ENCODE peak calls at places on chromosome 14, in six cellular contexts. One of them, this sample, is unnamed.

GRCh38 chr14:75568791-75569190 is 9.6 kb upstream of the FLVCR2 start:
- DNase-seq in GM12878: no peak
- DNase-seq in A549: no peak
- DNase-seq in HepG2: no peak
- DNase-seq in K562: no peak
- DNase-seq in endothelial cell of umbilical vein: no peak
- DNase-seq in this sample: no peak

GRCh38 chr14:103849151-103850013 is 2.0 kb upstream of the PPP1R13B start:
- DNase-seq in GM12878: no peak
- DNase-seq in A549: no peak
- DNase-seq in HepG2: peak; percentile 51
- DNase-seq in K562: no peak
- DNase-seq in endothelial cell of umbilical vein: no peak
- DNase-seq in this sample: no peak

GRCh38 chr14:53786045-53786444 is 170.6 kb downstream of the BMP4 start:
- DNase-seq in GM12878: no peak
- DNase-seq in A549: no peak
- DNase-seq in HepG2: no peak
- DNase-seq in K562: no peak
- DNase-seq in endothelial cell of umbilical vein: peak; percentile 34
- DNase-seq in this sample: no peak

GRCh38 chr14:22995889-22996611 is 13.7 kb upstream of the AJUBA start:
- DNase-seq in GM12878: no peak
- DNase-seq in A549: no peak
- DNase-seq in HepG2: no peak
- DNase-seq in K562: no peak
- DNase-seq in endothelial cell of umbilical vein: no peak
- DNase-seq in this sample: no peak

GRCh38 chr14:60214003-60214402 is 35.0 kb upstream of the PPM1A start:
- DNase-seq in GM12878: no peak
- DNase-seq in A549: no peak
- DNase-seq in HepG2: no peak
- DNase-seq in K562: no peak
- DNase-seq in endothelial cell of umbilical vein: no peak
- DNase-seq in this sample: no peak

GRCh38 chr14:98999345-98999744 is 272.7 kb downstream of the BCL11B start:
- DNase-seq in GM12878: no peak
- DNase-seq in A549: no peak
- DNase-seq in HepG2: no peak
- DNase-seq in K562: no peak
- DNase-seq in endothelial cell of umbilical vein: no peak
- DNase-seq in this sample: no peak

GRCh38 chr14:92637228-92637627 is 111.2 kb downstream of the LGMN start:
- DNase-seq in GM12878: no peak
- DNase-seq in A549: no peak
- DNase-seq in HepG2: no peak
- DNase-seq in K562: no peak
- DNase-seq in endothelial cell of umbilical vein: no peak
- DNase-seq in this sample: no peak

GRCh38 chr14:81591266-81591665 is 57.6 kb upstream of the SEL1L start:
- DNase-seq in GM12878: no peak
- DNase-seq in A549: no peak
- DNase-seq in HepG2: no peak
- DNase-seq in K562: no peak
- DNase-seq in endothelial cell of umbilical vein: no peak
- DNase-seq in this sample: no peak

GRCh38 chr14:51529731-51530130 is 122.0 kb upstream of the FRMD6 start:
- DNase-seq in GM12878: no peak
- DNase-seq in A549: no peak
- DNase-seq in HepG2: no peak
- DNase-seq in K562: no peak
- DNase-seq in endothelial cell of umbilical vein: no peak
- DNase-seq in this sample: no peak

GRCh38 chr14:65156568-65157366 is 54.5 kb upstream of the MAX start:
- DNase-seq in GM12878: peak; percentile 45
- DNase-seq in A549: no peak
- DNase-seq in HepG2: no peak
- DNase-seq in K562: no peak
- DNase-seq in endothelial cell of umbilical vein: no peak
- DNase-seq in this sample: peak; percentile 77

GRCh38 chr14:65412881-65413738 is 580 bp downstream of the FUT8 start:
- DNase-seq in GM12878: no peak
- DNase-seq in A549: peak; percentile 77
- DNase-seq in HepG2: peak; percentile 17
- DNase-seq in K562: peak; percentile 6
- DNase-seq in endothelial cell of umbilical vein: peak; percentile 65
- DNase-seq in this sample: peak; percentile 83

GRCh38 chr14:26925876-26926584 is 328.2 kb upstream of the NOVA1 start:
- DNase-seq in GM12878: no peak
- DNase-seq in A549: no peak
- DNase-seq in HepG2: no peak
- DNase-seq in K562: no peak
- DNase-seq in endothelial cell of umbilical vein: no peak
- DNase-seq in this sample: no peak

GRCh38 chr14:103542545-103543088 is 13.6 kb downstream of the TRMT61A start:
- DNase-seq in GM12878: no peak
- DNase-seq in A549: no peak
- DNase-seq in HepG2: no peak
- DNase-seq in K562: no peak
- DNase-seq in endothelial cell of umbilical vein: no peak
- DNase-seq in this sample: no peak

GRCh38 chr14:55448146-55448614 is 7.8 kb upstream of the TBPL2 start:
- DNase-seq in GM12878: no peak
- DNase-seq in A549: peak; percentile 87
- DNase-seq in HepG2: no peak
- DNase-seq in K562: no peak
- DNase-seq in endothelial cell of umbilical vein: peak; percentile 96
- DNase-seq in this sample: peak; percentile 55

GRCh38 chr14:53306267-53306721 is 153.2 kb upstream of the DDHD1 start:
- DNase-seq in GM12878: no peak
- DNase-seq in A549: peak; percentile 47
- DNase-seq in HepG2: peak; percentile 19
- DNase-seq in K562: peak; percentile 28
- DNase-seq in endothelial cell of umbilical vein: peak; percentile 56
- DNase-seq in this sample: peak; percentile 52

GRCh38 chr14:96062506-96062905 is 23.3 kb downstream of the C14orf132 start:
- DNase-seq in GM12878: no peak
- DNase-seq in A549: no peak
- DNase-seq in HepG2: no peak
- DNase-seq in K562: no peak
- DNase-seq in endothelial cell of umbilical vein: no peak
- DNase-seq in this sample: no peak

GRCh38 chr14:66432334-66432733 is 53.8 kb upstream of the CCDC196 start:
- DNase-seq in GM12878: no peak
- DNase-seq in A549: no peak
- DNase-seq in HepG2: no peak
- DNase-seq in K562: no peak
- DNase-seq in endothelial cell of umbilical vein: no peak
- DNase-seq in this sample: no peak

GRCh38 chr14:32679927-32680612 is 258.6 kb upstream of the NPAS3 start:
- DNase-seq in GM12878: no peak
- DNase-seq in A549: no peak
- DNase-seq in HepG2: no peak
- DNase-seq in K562: no peak
- DNase-seq in endothelial cell of umbilical vein: no peak
- DNase-seq in this sample: no peak

GRCh38 chr14:85531594-85532391 is 1.8 kb downstream of the FLRT2 start:
- DNase-seq in GM12878: no peak
- DNase-seq in A549: peak; percentile 79
- DNase-seq in HepG2: no peak
- DNase-seq in K562: no peak
- DNase-seq in endothelial cell of umbilical vein: peak; percentile 92
- DNase-seq in this sample: no peak

GRCh38 chr14:63727736-63728728 is at the start of gene SGPP1:
- DNase-seq in GM12878: no peak
- DNase-seq in A549: peak; percentile 85
- DNase-seq in HepG2: peak; percentile 65
- DNase-seq in K562: peak; percentile 88
- DNase-seq in endothelial cell of umbilical vein: peak; percentile 71
- DNase-seq in this sample: peak; percentile 38

DNA sequence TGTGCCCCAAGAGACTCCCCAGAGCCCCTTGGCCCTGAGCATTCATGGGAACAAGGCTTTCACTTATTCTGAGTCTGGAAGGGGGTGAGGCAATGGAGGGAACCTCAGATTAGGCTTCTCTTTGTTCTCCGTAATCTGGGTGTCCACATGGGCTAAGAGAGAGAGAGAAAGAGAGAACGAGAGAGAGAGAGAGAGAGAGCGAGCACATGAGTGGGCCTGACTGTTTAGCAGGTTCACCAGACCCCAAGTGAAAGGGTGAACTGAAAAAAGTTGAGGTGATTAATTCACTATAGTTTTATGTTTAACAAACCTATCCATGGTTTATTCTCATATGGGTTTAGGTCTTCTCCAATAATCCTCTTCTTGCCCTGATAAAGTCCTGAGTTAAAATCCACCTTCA is 183.4 kb upstream of the VASH1 start:
- DNase-seq in GM12878: no peak
- DNase-seq in A549: no peak
- DNase-seq in HepG2: no peak
- DNase-seq in K562: no peak
- DNase-seq in endothelial cell of umbilical vein: no peak
- DNase-seq in this sample: no peak
- TF ChIP-seq MAX in GM12878: no peak
- TF ChIP-seq MAX in A549: no peak
- TF ChIP-seq MAX in HepG2: no peak
- TF ChIP-seq MAX in K562: no peak
- TF ChIP-seq MAX in endothelial cell of umbilical vein: no peak
- TF ChIP-seq MAX in this sample: no peak

DNA sequence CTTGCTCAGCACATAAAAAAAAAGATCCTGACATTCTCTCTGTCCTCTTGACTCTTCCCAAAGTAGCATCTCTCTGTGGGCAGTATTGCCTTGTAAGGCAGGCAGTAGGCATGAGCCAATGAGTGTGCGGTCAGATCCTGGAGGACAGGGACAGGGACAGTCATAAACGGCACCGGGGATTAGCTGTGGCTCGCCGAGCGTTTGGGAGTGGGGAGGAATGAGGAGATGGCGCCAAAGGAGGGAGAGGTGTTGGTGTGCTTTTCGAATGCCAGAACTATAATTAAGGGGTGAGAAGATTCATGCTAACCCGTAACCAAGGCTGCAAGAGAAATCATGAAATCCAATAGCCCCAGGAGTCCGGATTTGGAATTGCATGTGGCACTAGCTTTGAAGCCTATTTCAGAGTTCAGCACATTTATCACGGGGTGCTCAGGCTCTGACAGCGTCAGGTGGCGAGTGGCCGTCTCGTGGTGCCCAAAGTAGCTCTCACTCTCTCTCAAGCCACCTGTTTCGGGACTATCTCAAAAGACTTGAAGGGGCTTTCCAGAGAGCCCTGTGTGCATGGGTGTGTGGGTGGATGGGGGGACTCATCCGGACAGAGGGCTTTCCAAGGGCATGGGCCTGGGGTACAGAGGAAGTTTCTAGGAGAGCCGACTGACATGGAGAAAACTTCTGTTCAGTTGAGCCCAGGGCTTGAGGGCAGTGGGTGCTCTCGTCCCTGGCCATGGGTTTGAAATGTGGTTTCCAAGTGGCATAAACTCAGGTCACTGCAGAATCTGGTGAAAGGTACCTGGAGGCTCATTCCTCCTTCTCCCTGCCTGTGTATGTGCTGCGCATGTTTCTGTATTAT is 47.6 kb upstream of the MEG3 start:
- DNase-seq in GM12878: no peak
- DNase-seq in A549: no peak
- DNase-seq in HepG2: no peak
- DNase-seq in K562: no peak
- DNase-seq in endothelial cell of umbilical vein: no peak
- DNase-seq in this sample: no peak
- TF ChIP-seq CTCF in GM12878: no peak
- TF ChIP-seq CTCF in A549: no peak
- TF ChIP-seq CTCF in HepG2: no peak
- TF ChIP-seq CTCF in K562: no peak
- TF ChIP-seq CTCF in endothelial cell of umbilical vein: no peak
- TF ChIP-seq CTCF in this sample: no peak

DNA sequence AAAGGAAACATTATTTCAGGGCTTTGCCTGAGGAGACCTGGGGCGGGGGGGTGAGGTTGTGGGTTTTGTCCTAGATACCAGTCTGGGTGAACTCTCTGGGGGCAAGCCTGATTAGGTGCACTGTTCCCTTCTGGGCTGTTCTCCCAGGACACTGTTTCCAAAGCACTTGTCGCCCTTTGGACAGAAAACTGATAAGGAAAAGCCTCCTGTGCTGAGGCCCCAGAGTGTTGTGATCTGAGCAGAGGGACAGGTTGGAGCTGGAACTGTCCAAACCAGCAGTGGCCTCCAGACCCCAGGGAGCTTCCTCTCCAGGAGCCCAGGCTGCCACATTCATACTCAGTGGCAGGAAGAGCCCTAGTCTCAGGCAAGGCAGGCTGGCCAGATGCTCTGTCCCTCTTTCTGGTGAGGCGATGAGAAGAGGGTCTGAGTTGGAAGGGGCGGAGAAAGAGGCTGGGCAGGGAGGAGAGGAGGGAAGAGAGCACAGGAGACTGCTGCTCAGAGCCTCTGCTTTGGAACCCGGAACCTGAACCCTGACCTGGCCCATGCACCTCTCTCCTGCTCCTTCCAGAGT is 1.9 kb downstream of the GALNT16 start:
- DNase-seq in GM12878: no peak
- DNase-seq in A549: peak; percentile 23
- DNase-seq in HepG2: peak; percentile 69
- DNase-seq in K562: no peak
- DNase-seq in endothelial cell of umbilical vein: no peak
- DNase-seq in this sample: peak; percentile 16
- TF ChIP-seq MYC in GM12878: no peak
- TF ChIP-seq MYC in A549: no peak
- TF ChIP-seq MYC in HepG2: no peak
- TF ChIP-seq MYC in K562: no peak
- TF ChIP-seq MYC in endothelial cell of umbilical vein: no peak
- TF ChIP-seq MYC in this sample: no peak

GRCh38 chr14:72801381-72801812 is 92.5 kb downstream of the DPF3 start:
- DNase-seq in GM12878: no peak
- DNase-seq in A549: peak; percentile 68
- DNase-seq in HepG2: no peak
- DNase-seq in K562: no peak
- DNase-seq in endothelial cell of umbilical vein: peak; percentile 93
- DNase-seq in this sample: no peak
- TF ChIP-seq MAX in GM12878: no peak
- TF ChIP-seq MAX in A549: peak; percentile 34
- TF ChIP-seq MAX in HepG2: no peak
- TF ChIP-seq MAX in K562: no peak
- TF ChIP-seq MAX in endothelial cell of umbilical vein: no peak
- TF ChIP-seq MAX in this sample: no peak